ENCODE peak calls at places on chromosomes 11 and 22, in eight cellular contexts. W is Peyer's patch, V is transverse colon, J is uterus, U is HCT116, Z is prostate gland, E is IMR-90, H is ovary. B is an unnamed sample.

GRCh38 chr22:27913162-27913741 is 5.8 kb downstream of the PITPNB start:
- DNase-seq in H (no peak), J (no peak), W (no peak), V (no peak), U (no peak), Z (no peak), E (peak), B (no peak)

GRCh38 chr11:27310710-27311109 is 52.3 kb downstream of the CCDC34 start:
- DNase-seq in J (no peak), W (no peak), U (no peak), E (no peak), V (no peak), Z (no peak), H (no peak), B (no peak)

GRCh38 chr11:27596802-27597201 is 90.2 kb upstream of the LIN7C start:
- DNase-seq in W (no peak), E (no peak), Z (no peak), J (no peak), H (no peak), V (no peak), U (no peak), B (no peak)

GRCh38 chr22:27273386-27273785 is 528.2 kb downstream of the MN1 start:
- DNase-seq in J (no peak), U (no peak), V (no peak), Z (no peak), E (no peak), H (no peak), W (no peak), B (no peak)

GRCh38 chr11:63841554-63841953 is 2.6 kb downstream of the MARK2 start:
- DNase-seq in J (no peak), U (no peak), H (no peak), E (peak), W (no peak), V (no peak), Z (peak), B (no peak)

GRCh38 chr11:93329936-93330445 is 551 bp upstream of the DEUP1 start:
- DNase-seq in W (no peak), H (no peak), Z (no peak), U (no peak), E (no peak), J (no peak), V (no peak), B (no peak)

GRCh38 chr11:71078482-71078881 is 173.9 kb downstream of the SHANK2 start:
- DNase-seq in H (no peak), E (no peak), W (no peak), Z (no peak), V (no peak), J (no peak), U (peak), B (no peak)

GRCh38 chr11:76515494-76515893 is 70.7 kb downstream of the EMSY start:
- DNase-seq in Z (no peak), J (no peak), W (no peak), U (no peak), E (no peak), V (no peak), H (no peak), B (no peak)

GRCh38 chr22:26681395-26681821 is 24.0 kb downstream of the MIAT start:
- DNase-seq in J (no peak), Z (no peak), H (no peak), V (no peak), U (no peak), W (no peak), E (peak), B (no peak)

GRCh38 chr11:115276182-115276581 is 228.0 kb downstream of the CADM1 start:
- DNase-seq in E (no peak), V (no peak), J (no peak), H (no peak), U (no peak), W (no peak), Z (no peak), B (no peak)

GRCh38 chr11:113457784-113458183 is 17.4 kb downstream of the DRD2 start:
- DNase-seq in Z (no peak), J (no peak), H (no peak), E (no peak), W (no peak), U (no peak), V (peak), B (no peak)

GRCh38 chr11:8720868-8721739 is 38.5 kb downstream of the RPL27A start:
- DNase-seq in V (peak), H (no peak), U (peak), E (no peak), J (no peak), Z (peak), W (no peak), B (no peak)

GRCh38 chr11:102111011-102111786 is 952 bp downstream of the YAP1 start:
- DNase-seq in H (peak), E (peak), W (peak), J (peak), U (no peak), Z (peak), V (peak), B (peak)

GRCh38 chr11:90476442-90477007 is 253.7 kb upstream of the CHORDC1 start:
- DNase-seq in U (peak), E (peak), W (no peak), Z (no peak), H (no peak), J (no peak), V (no peak), B (no peak)

GRCh38 chr22:49331878-49332277 is 495.8 kb downstream of the BRD1 start:
- DNase-seq in Z (no peak), E (no peak), H (no peak), U (no peak), W (no peak), J (no peak), V (peak), B (no peak)

GRCh38 chr22:42990131-42990838 is 24.7 kb downstream of the PACSIN2 start:
- DNase-seq in E (peak), W (no peak), Z (no peak), V (peak), J (no peak), U (no peak), H (no peak), B (no peak)

GRCh38 chr11:77407613-77408012 is 66.3 kb downstream of the PAK1 start:
- DNase-seq in Z (peak), U (peak), V (peak), W (no peak), H (no peak), E (peak), J (peak), B (peak)

GRCh38 chr11:116980136-116980793 is 118.0 kb downstream of the SIK3 start:
- DNase-seq in E (no peak), Z (no peak), H (no peak), W (no peak), U (no peak), J (no peak), V (no peak), B (no peak)

GRCh38 chr22:46810856-46811786 is 48.7 kb downstream of the TBC1D22A start:
- DNase-seq in J (no peak), U (no peak), H (peak), W (no peak), Z (no peak), E (no peak), V (no peak), B (no peak)

GRCh38 chr22:43154887-43155536 is 3.7 kb downstream of the TSPO start:
- DNase-seq in W (no peak), J (no peak), U (no peak), H (no peak), Z (no peak), V (no peak), E (no peak), B (no peak)

GRCh38 chr11:1830500-1831223 is 4.1 kb upstream of the SYT8 start:
- DNase-seq in J (no peak), V (peak), H (no peak), Z (peak), W (no peak), U (no peak), E (no peak), B (no peak)

GRCh38 chr11:45932217-45932616 is 9.8 kb downstream of the LARGE2 start:
- DNase-seq in U (no peak), V (no peak), Z (no peak), W (no peak), J (no peak), E (no peak), H (no peak), B (no peak)

GRCh38 chr11:116078101-116078561 is 573.9 kb upstream of the CADM1 start:
- DNase-seq in E (peak), W (no peak), U (no peak), J (no peak), H (no peak), V (no peak), Z (no peak), B (no peak)

GRCh38 chr22:30890689-30891442 is 77.7 kb downstream of the MORC2 start:
- DNase-seq in Z (no peak), W (peak), V (peak), E (peak), J (no peak), U (peak), H (peak), B (no peak)

GRCh38 chr11:76629133-76629852 is 41.3 kb downstream of the LRRC32 start:
- DNase-seq in Z (no peak), E (peak), J (peak), U (no peak), V (peak), W (no peak), H (no peak), B (peak)

GRCh38 chr11:2488004-2488403 is 43.2 kb downstream of the KCNQ1 start:
- DNase-seq in E (no peak), W (no peak), J (no peak), Z (no peak), V (no peak), U (no peak), H (no peak), B (no peak)

GRCh38 chr11:92528051-92528450 is 303.4 kb downstream of the FAT3 start:
- DNase-seq in H (no peak), E (peak), Z (peak), J (no peak), W (no peak), V (no peak), U (no peak), B (no peak)

GRCh38 chr22:27585141-27585540 is 216.4 kb downstream of the MN1 start:
- DNase-seq in E (no peak), U (no peak), W (no peak), J (no peak), H (no peak), Z (no peak), V (no peak), B (no peak)

GRCh38 chr11:71186861-71187260 is 65.5 kb downstream of the SHANK2 start:
- DNase-seq in J (no peak), Z (no peak), E (no peak), V (no peak), H (no peak), W (no peak), U (no peak), B (no peak)

GRCh38 chr11:116691779-116692178 is 81.0 kb downstream of the BUD13 start:
- DNase-seq in U (peak), V (peak), H (peak), W (peak), J (peak), E (peak), Z (peak), B (no peak)

GRCh38 chr11:114477946-114478537 is 38.8 kb downstream of the REXO2 start:
- DNase-seq in Z (no peak), J (no peak), W (no peak), V (no peak), E (no peak), U (no peak), H (no peak), B (no peak)

GRCh38 chr22:49235463-49236300 is 592.0 kb downstream of the BRD1 start:
- DNase-seq in W (no peak), V (peak), Z (peak), J (no peak), H (no peak), E (no peak), U (no peak), B (no peak)

GRCh38 chr11:87661270-87661669 is 514.0 kb downstream of the RAB38 start:
- DNase-seq in H (no peak), E (no peak), Z (no peak), W (no peak), V (no peak), J (no peak), U (no peak), B (no peak)

GRCh38 chr11:9657531-9657930 is 6.3 kb upstream of the SWAP70 start:
- DNase-seq in W (no peak), J (no peak), V (no peak), U (no peak), E (no peak), H (no peak), Z (no peak), B (no peak)

GRCh38 chr11:67354314-67355022 is 1.1 kb upstream of the POLD4 start:
- DNase-seq in Z (no peak), W (no peak), E (peak), H (peak), J (peak), U (peak), V (peak), B (peak)

GRCh38 chr22:50577697-50577986 is 585 bp downstream of the CPT1B start:
- DNase-seq in V (no peak), U (no peak), J (no peak), E (no peak), Z (no peak), W (no peak), H (no peak), B (no peak)
- TF ChIP-seq POLR2A in V (no peak), U (no peak), J (no peak), E (no peak), Z (no peak), W (no peak), H (no peak), B (no peak)

DNA sequence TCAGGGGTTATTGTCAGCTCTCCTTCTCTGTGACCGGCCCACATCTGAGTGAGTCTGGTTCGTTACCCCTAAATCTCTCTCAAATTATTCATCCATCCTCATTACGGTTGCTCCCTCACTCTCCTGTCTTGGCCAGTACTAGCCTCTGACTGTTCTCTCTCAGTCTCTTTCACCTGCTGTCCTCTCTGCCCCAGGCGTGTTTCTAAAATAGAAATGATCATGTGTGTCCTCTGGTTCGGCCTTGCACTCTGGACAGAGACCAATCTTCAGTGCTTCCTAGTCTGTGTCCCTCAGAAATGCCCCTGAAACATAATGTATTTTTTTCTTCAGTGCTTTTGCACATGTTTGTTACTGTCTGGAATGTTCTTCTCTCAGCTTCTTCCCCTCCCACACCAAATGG is 4.9 kb downstream of the PSMD13 start:
- DNase-seq in U (no peak), V (no peak), Z (no peak), H (no peak), W (no peak), J (no peak), E (no peak), B (peak)
- H3K4me3 ChIP-seq in U (no peak), V (no peak), Z (no peak), H (no peak), W (no peak), J (no peak), E (no peak), B (no peak)

DNA sequence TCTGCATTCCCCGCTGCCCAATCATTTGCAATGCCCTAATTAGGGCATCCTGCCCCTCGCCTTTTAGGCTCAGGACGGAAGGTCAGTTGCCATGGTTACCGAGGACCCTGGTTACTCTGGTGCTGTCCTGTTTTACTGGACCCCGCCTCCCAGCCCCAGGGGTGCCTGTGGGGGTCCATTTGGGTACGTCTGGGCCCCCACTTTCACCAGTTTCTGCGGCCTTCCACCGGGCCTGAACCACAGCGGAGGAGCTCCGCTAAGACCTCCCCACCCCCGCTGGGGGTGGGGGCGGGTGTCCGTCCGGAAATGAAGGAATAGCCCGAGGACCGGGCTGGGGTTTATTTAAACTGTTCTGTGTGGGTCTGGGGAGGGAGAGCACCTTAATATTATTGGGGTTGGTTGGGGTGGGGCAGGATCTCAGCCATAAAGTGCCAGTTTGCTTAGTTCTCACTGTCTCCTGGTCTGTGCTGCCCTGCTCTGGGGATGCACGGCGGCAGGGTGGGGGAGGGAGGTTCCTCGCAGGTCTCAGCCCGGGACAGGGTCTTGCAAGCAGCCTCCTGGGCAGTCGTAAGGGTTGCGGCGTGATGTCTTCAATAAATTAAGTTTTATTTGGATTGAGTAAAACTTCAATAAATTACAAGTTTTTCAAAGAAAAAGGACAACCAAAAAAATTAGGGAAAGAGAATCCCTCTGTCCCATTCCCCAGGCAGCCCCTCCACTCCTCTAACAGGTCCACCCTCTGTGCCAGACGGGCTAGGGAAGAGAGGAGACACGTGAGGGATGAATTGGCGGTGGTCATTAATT is 5.3 kb downstream of the PHOX2A start:
- DNase-seq in Z (no peak), U (no peak), H (no peak), E (no peak), J (no peak), V (no peak), W (no peak), B (no peak)
- TF ChIP-seq CTCF in Z (no peak), U (no peak), H (no peak), E (no peak), J (no peak), V (no peak), W (no peak), B (no peak)

DNA sequence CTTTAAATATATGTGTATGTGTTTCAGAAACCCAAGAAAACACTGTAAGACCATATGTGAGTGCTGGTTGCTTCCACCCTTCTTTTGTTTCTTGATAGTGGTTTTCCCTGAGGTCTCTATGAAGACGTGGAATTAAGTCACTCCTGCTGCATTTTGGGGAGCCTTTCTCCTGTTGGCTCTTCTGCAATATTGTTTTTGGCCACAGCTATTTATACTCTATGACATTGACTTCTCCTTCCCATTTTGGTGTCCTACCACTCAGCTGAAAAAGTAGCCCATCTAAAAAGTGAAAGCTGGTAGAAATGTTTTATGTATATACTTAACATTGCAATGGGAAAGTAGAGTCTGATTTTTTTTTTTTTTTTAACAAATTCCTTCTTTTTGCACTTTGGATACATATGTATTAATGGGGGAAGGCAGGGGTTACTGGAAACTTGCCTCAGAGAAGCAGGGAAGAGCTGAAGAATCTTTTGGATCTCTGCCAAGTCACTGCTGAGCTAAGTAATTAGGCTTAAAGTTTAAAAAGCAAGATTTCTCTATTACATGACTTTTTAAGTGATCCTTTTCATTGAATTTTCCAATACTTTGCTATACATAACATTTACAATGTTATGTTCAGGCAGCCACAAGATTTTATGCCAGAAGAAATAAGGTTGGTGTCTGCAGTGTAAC is 1.8 kb downstream of the TTC17 start:
- DNase-seq in W (no peak), J (no peak), U (no peak), V (no peak), H (no peak), E (peak), Z (no peak), B (no peak)
- TF ChIP-seq POLR2A in W (no peak), J (no peak), U (no peak), V (no peak), H (no peak), E (no peak), Z (no peak), B (no peak)

GRCh38 chr22:45233386-45233785 is 7.3 kb downstream of the KIAA0930 start:
- DNase-seq in J (no peak), H (no peak), Z (no peak), V (no peak), W (no peak), E (no peak), U (no peak), B (no peak)

GRCh38 chr22:45235851-45236342 is 4.8 kb downstream of the KIAA0930 start:
- DNase-seq in W (peak), Z (no peak), V (peak), E (no peak), J (no peak), H (no peak), U (no peak), B (no peak)

GRCh38 chr22:45233827-45234226 is 6.9 kb downstream of the KIAA0930 start:
- DNase-seq in V (no peak), E (no peak), J (no peak), U (no peak), W (no peak), H (no peak), Z (no peak), B (no peak)

GRCh38 chr22:45237065-45237990 is 3.4 kb downstream of the KIAA0930 start:
- DNase-seq in Z (no peak), E (no peak), H (no peak), J (no peak), W (no peak), U (no peak), V (no peak), B (no peak)

GRCh38 chr22:45235101-45235777 is 5.5 kb downstream of the KIAA0930 start:
- DNase-seq in W (peak), H (no peak), E (no peak), V (peak), U (no peak), J (no peak), Z (no peak), B (peak)
- H3K4me3 ChIP-seq in W (no peak), H (no peak), E (no peak), V (no peak), U (no peak), J (no peak), Z (no peak), B (no peak)

B was measured in heart left ventricle.